ENCODE peak calls at places on chromosome 3, in five cellular contexts. W is foreskin fibroblast; Y is SK-N-SH; J is stimulated activated CD4-positive, alpha-beta T cell treated with anti-CD3 and anti-CD28 coated beads, Interleukin-15, amount 100 ng/mL, for 1 hour; A is foreskin keratinocyte. G is an unnamed sample.
A peak's percentile ranks its signal among the peaks of the same experiment; 100 is the strongest.

GRCh38 chr3:119783255-119783654 is 1.4 kb downstream of the NR1I2 start:
- DNase-seq in W (no peak), Y (no peak), J (no peak), A (no peak), G (no peak)

GRCh38 chr3:172410702-172411477 is 37.4 kb downstream of the GHSR start:
- DNase-seq in W (no peak), Y (no peak), J (no peak), A (no peak), G (no peak)

GRCh38 chr3:167913218-167913902 is 177.8 kb downstream of the SERPINI1 start:
- DNase-seq in W (peak; percentile 2), Y (peak; percentile 10), J (no peak), A (peak; percentile 30), G (peak; percentile 8)

GRCh38 chr3:52507359-52507758 is 12.2 kb downstream of the STAB1 start:
- DNase-seq in W (peak; percentile 84), Y (no peak), J (no peak), A (no peak), G (peak; percentile 69)

GRCh38 chr3:58059349-58060321 is 51.4 kb downstream of the FLNB start:
- DNase-seq in W (peak; percentile 92), Y (no peak), J (no peak), A (no peak), G (no peak)

GRCh38 chr3:180362081-180362480 is 239.9 kb upstream of the TTC14 start:
- DNase-seq in W (no peak), Y (no peak), J (no peak), A (no peak), G (no peak)

GRCh38 chr3:113545594-113545993 is 13.2 kb downstream of the SIDT1 start:
- DNase-seq in W (no peak), Y (no peak), J (no peak), A (no peak), G (no peak)

GRCh38 chr3:8069981-8070380 is 431.6 kb upstream of the LMCD1 start:
- DNase-seq in W (no peak), Y (no peak), J (no peak), A (no peak), G (no peak)

GRCh38 chr3:13618836-13619235 is 69.9 kb downstream of the FBLN2 start:
- DNase-seq in W (no peak), Y (no peak), J (no peak), A (no peak), G (no peak)

GRCh38 chr3:43919067-43919466 is 228.3 kb downstream of the ABHD5 start:
- DNase-seq in W (peak; percentile 68), Y (no peak), J (no peak), A (peak; percentile 16), G (peak; percentile 23)

GRCh38 chr3:59992578-59992977 is 942.8 kb upstream of the CFAP20DC start:
- DNase-seq in W (no peak), Y (no peak), J (no peak), A (no peak), G (no peak)